ENCODE peak calls at places on chromosomes 16 and 17, in ten cellular contexts. X is BE2C, T is GM12865, A is OCI-LY7, F is ascending aorta, I is breast epithelium, D is hepatocyte, M is epithelial cell of esophagus, W is glutamatergic neuron, J is kidney epithelial cell. K is an unnamed sample.

GRCh38 chr16:24499193-24499814 is 40.1 kb upstream of the RBBP6 start:
- DNase-seq in X (peak; percentile 33), T (peak; percentile 54), A (peak; percentile 31), F (no peak), I (no peak), D (peak; percentile 47), M (peak; percentile 53), W (peak; percentile 76), J (no peak), K (no peak)

GRCh38 chr17:44908761-44909326 is 6.5 kb downstream of the GFAP start:
- DNase-seq in X (no peak), T (no peak), A (no peak), F (no peak), I (no peak), D (no peak), M (no peak), W (no peak), J (no peak), K (no peak)

GRCh38 chr17:48760411-48760810 is 31.9 kb upstream of the HOXB13 start:
- DNase-seq in X (no peak), T (no peak), A (no peak), F (no peak), I (no peak), D (no peak), M (no peak), W (no peak), J (no peak), K (no peak)

GRCh38 chr16:57623251-57624043 is 5.0 kb upstream of the ADGRG1 start:
- DNase-seq in X (peak; percentile 82), T (no peak), A (no peak), F (no peak), I (peak; percentile 80), D (peak; percentile 64), M (peak; percentile 94), W (no peak), J (no peak), K (no peak)

GRCh38 chr16:29943846-29944669 is 17.8 kb upstream of the TMEM219 start:
- DNase-seq in X (no peak), T (no peak), A (no peak), F (no peak), I (no peak), D (peak; percentile 91), M (peak; percentile 98), W (no peak), J (peak; percentile 98), K (peak; percentile 62)

GRCh38 chr16:68229431-68230175 is 6.3 kb downstream of the ESRP2 start:
- DNase-seq in X (peak; percentile 43), T (peak; percentile 57), A (peak; percentile 71), F (peak; percentile 65), I (no peak), D (peak; percentile 80), M (peak; percentile 49), W (no peak), J (no peak), K (peak; percentile 60)

GRCh38 chr17:50181155-50181554 is 15.3 kb downstream of the SGCA start:
- DNase-seq in X (no peak), T (no peak), A (no peak), F (no peak), I (no peak), D (no peak), M (no peak), W (no peak), J (no peak), K (no peak)

GRCh38 chr16:55499951-55500350 is 8.9 kb upstream of the LPCAT2 start:
- DNase-seq in X (peak; percentile 57), T (no peak), A (no peak), F (peak; percentile 72), I (peak; percentile 32), D (peak; percentile 68), M (peak; percentile 92), W (no peak), J (peak; percentile 94), K (no peak)

GRCh38 chr16:48498761-48499600 is 111.0 kb downstream of the N4BP1 start:
- DNase-seq in X (no peak), T (no peak), A (no peak), F (no peak), I (peak; percentile 58), D (peak; percentile 64), M (peak; percentile 93), W (no peak), J (no peak), K (no peak)

GRCh38 chr16:6496996-6497395 is 835.6 kb upstream of the RBFOX1 start:
- DNase-seq in X (no peak), T (no peak), A (no peak), F (no peak), I (no peak), D (no peak), M (no peak), W (no peak), J (no peak), K (no peak)

GRCh38 chr16:6492742-6493141 is 839.9 kb upstream of the RBFOX1 start:
- DNase-seq in X (no peak), T (no peak), A (no peak), F (no peak), I (no peak), D (no peak), M (no peak), W (no peak), J (no peak), K (no peak)

DNA sequence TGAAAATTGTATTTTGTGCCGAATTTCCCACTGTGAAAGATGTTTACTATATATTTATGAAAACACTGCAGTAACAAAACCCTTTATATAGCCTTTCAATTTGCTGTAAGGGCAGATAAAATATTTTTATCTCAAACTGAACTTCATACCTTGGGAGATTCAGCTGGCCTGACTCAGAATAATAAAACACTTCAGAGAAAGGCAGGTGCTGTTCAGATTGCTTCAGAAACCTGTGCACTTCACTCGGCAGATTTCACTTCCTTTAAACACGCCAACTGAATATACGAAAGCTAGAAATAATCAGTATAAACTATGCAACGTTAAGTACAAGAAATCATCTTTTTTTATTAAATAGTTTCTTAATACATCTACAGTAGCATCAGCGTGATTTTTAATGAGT is 839.1 kb upstream of the RBFOX1 start:
- DNase-seq in X (no peak), T (no peak), A (no peak), F (no peak), I (no peak), D (no peak), M (no peak), W (no peak), J (no peak), K (no peak)
- TF ChIP-seq CTCF in X (no peak), T (no peak), A (no peak), F (no peak), I (no peak), D (no peak), M (no peak), W (no peak), J (no peak), K (no peak)

GRCh38 chr17:56481654-56482053 is 111.8 kb upstream of the NOG start:
- DNase-seq in X (no peak), T (no peak), A (no peak), F (no peak), I (no peak), D (no peak), M (no peak), W (no peak), J (no peak), K (no peak)

GRCh38 chr17:56482229-56482628 is 111.3 kb upstream of the NOG start:
- DNase-seq in X (no peak), T (no peak), A (no peak), F (no peak), I (no peak), D (no peak), M (no peak), W (no peak), J (no peak), K (no peak)

GRCh38 chr17:56475121-56475520 is 118.4 kb upstream of the NOG start:
- DNase-seq in X (no peak), T (no peak), A (no peak), F (no peak), I (no peak), D (no peak), M (no peak), W (no peak), J (no peak), K (no peak)

DNA sequence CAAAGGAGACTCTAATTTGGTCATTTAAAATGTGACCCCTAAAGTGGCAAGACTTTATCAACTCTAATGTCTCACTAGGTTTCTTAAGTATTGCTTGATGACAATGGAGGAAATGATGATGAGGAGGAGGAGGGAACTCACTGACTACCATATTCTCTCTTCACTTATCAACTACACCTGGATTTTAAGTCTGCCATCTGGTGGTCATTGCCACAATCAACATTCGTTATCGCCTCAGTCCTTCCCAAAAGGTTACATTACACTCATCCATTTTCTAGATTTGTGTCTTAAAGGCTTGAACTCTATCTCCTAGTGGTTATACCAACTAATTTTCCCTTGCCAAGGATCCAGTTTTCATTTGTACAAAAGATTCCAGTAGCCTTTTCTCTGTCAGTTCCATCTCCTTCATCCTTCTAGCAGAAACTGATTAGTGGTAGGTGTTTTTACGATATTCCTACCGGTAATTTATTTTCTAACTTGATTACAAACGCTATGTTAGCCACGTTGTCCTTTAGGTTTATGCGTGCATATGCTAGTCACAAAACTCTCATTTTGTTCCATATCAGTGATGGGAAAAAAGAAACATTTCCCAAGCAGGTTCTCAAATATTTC is 114.6 kb upstream of the NOG start:
- DNase-seq in X (peak; percentile 9), T (peak; percentile 55), A (peak; percentile 21), F (no peak), I (no peak), D (peak; percentile 38), M (peak; percentile 38), W (peak; percentile 18), J (no peak), K (no peak)
- TF ChIP-seq CTCF in X (peak; percentile 63), T (peak; percentile 59), A (peak; percentile 80), F (peak; percentile 14), I (peak; percentile 12), D (peak; percentile 54), M (peak; percentile 52), W (peak; percentile 62), J (peak; percentile 47), K (peak; percentile 48)

GRCh38 chr16:87305505-87306391 is 11.4 kb downstream of the C16orf95 start:
- DNase-seq in X (peak; percentile 66), T (no peak), A (no peak), F (no peak), I (no peak), D (peak; percentile 20), M (peak; percentile 40), W (no peak), J (no peak), K (no peak)
- TF ChIP-seq CTCF in X (peak; percentile 54), T (no peak), A (no peak), F (no peak), I (no peak), D (peak; percentile 10), M (peak; percentile 46), W (no peak), J (no peak), K (no peak)

DNA sequence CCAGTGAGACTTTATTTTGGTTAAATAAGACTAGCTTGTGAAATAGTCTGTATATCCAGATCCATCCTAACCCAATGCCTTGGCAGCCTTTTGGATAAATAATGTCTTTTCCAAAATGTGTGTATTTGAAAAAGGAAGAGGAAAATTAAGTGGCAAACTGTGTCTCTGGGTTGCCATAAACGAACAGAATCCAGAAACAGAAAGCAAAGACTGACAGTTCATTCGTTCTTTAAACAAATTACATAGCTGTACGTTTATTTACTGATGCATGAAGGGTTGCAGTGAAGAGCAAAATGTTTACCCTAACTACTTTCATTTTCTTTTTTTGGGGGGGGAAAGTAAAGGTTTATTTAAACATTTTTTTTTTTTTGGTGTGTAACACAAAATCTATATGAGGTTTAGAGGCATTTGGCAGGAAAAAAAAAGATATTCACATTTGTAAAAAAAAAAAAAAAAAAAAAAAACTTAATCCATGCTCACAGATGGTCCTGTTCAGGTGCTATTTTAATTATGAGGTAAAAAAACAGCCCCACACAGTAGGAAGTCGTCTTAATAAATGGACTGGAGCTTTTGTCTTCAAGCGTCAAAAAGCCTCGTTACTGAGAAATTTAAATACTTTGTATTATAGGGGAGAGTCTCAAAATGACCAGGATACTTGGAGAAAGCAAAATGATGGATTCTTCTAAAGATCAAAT is 245.9 kb downstream of the FTO start:
- DNase-seq in X (no peak), T (peak; percentile 26), A (no peak), F (no peak), I (no peak), D (no peak), M (no peak), W (no peak), J (no peak), K (no peak)
- TF ChIP-seq CTCF in X (no peak), T (no peak), A (no peak), F (no peak), I (no peak), D (no peak), M (no peak), W (no peak), J (no peak), K (no peak)